ENCODE peak calls at places on chromosomes 2 and 18, in five cellular contexts. V is IMR-90, K is gastrocnemius medialis, X is HEK293T, E is GM03348. G is an unnamed sample.

GRCh38 chr2:61763605-61764034 is 90.2 kb downstream of the FAM161A start:
- DNase-seq in V (peak; percentile 89), K (peak; percentile 91), X (peak; percentile 73), E (peak; percentile 83), G (peak; percentile 84)

GRCh38 chr2:102498414-102498813 is 25.4 kb downstream of the SLC9A4 start:
- DNase-seq in V (no peak), K (no peak), X (no peak), E (no peak), G (no peak)

GRCh38 chr2:9694661-9695060 is 63.9 kb upstream of the YWHAQ start:
- DNase-seq in V (no peak), K (no peak), X (no peak), E (no peak), G (no peak)

GRCh38 chr2:164954954-164955701 is at the start of gene SLC38A11:
- DNase-seq in V (no peak), K (peak; percentile 10), X (no peak), E (peak; percentile 51), G (peak; percentile 9)

GRCh38 chr2:217105733-217106649 is 246.1 kb upstream of the TNP1 start:
- DNase-seq in V (peak; percentile 95), K (no peak), X (no peak), E (peak; percentile 71), G (peak; percentile 93)

GRCh38 chr2:168192143-168192785 is 55.1 kb downstream of the STK39 start:
- DNase-seq in V (no peak), K (no peak), X (no peak), E (no peak), G (peak; percentile 52)

GRCh38 chr2:85846411-85846810 is 42.4 kb downstream of the ST3GAL5 start:
- DNase-seq in V (peak; percentile 91), K (no peak), X (no peak), E (peak; percentile 61), G (peak; percentile 16)

GRCh38 chr2:204157684-204158083 is 221.1 kb downstream of the ICOS start:
- DNase-seq in V (no peak), K (no peak), X (no peak), E (no peak), G (no peak)

GRCh38 chr2:1975060-1975459 is 230.7 kb upstream of the PXDN start:
- DNase-seq in V (no peak), K (no peak), X (no peak), E (no peak), G (no peak)

GRCh38 chr2:86020984-86021383 is 84.7 kb downstream of the POLR1A start:
- DNase-seq in V (peak; percentile 70), K (peak; percentile 87), X (no peak), E (peak; percentile 36), G (peak; percentile 22)

GRCh38 chr2:112187046-112187715 is 49.0 kb downstream of the FBLN7 start:
- DNase-seq in V (no peak), K (no peak), X (no peak), E (no peak), G (no peak)

GRCh38 chr2:131034122-131035051 is 58.9 kb downstream of the FAM168B start:
- DNase-seq in V (peak; percentile 15), K (no peak), X (peak; percentile 46), E (peak; percentile 80), G (peak; percentile 7)

GRCh38 chr2:96538487-96539214 is 2.1 kb downstream of the ARID5A start:
- DNase-seq in V (no peak), K (peak; percentile 62), X (no peak), E (peak; percentile 27), G (no peak)

GRCh38 chr2:238093181-238094140 is 6.7 kb upstream of the ESPNL start:
- DNase-seq in V (no peak), K (no peak), X (peak; percentile 4), E (no peak), G (no peak)

GRCh38 chr18:43486462-43486861 is 209.2 kb upstream of the SYT4 start:
- DNase-seq in V (no peak), K (no peak), X (no peak), E (no peak), G (no peak)

GRCh38 chr2:63434024-63434423 is 154.3 kb downstream of the WDPCP start:
- DNase-seq in V (no peak), K (no peak), X (no peak), E (no peak), G (no peak)

GRCh38 chr18:57542126-57542525 is 44.4 kb downstream of the FECH start:
- DNase-seq in V (peak; percentile 86), K (no peak), X (no peak), E (peak; percentile 69), G (peak; percentile 83)

GRCh38 chr2:84849271-84849952 is 31.5 kb downstream of the TRABD2A start:
- DNase-seq in V (peak; percentile 60), K (no peak), X (no peak), E (no peak), G (peak; percentile 15)

G was measured in fibroblast of the aortic adventitia.